ENCODE peak calls at places on chromosomes 5 and 9, in nine cellular contexts. One of them, this sample, is unnamed.

GRCh38 chr5:35849850-35850249 is 6.8 kb upstream of the IL7R start:
- DNase-seq in fibroblast of pulmonary artery: no peak
- DNase-seq in WERI-Rb-1: no peak
- DNase-seq in ascending aorta: no peak
- DNase-seq in Peyer's patch: no peak
- DNase-seq in foreskin fibroblast: no peak
- DNase-seq in lower lobe of right lung: no peak
- DNase-seq in activated CD8-positive, alpha-beta T cell treated with anti-CD3 and anti-CD28 coated beads for 36 hours: no peak
- DNase-seq in keratinocyte: no peak
- DNase-seq in this sample: no peak

GRCh38 chr9:116152390-116152789 is 1.2 kb upstream of the PAPPA start:
- DNase-seq in foreskin fibroblast: no peak
- DNase-seq in keratinocyte: no peak
- DNase-seq in fibroblast of pulmonary artery: no peak
- DNase-seq in activated CD8-positive, alpha-beta T cell treated with anti-CD3 and anti-CD28 coated beads for 36 hours: no peak
- DNase-seq in ascending aorta: no peak
- DNase-seq in Peyer's patch: no peak
- DNase-seq in WERI-Rb-1: no peak
- DNase-seq in lower lobe of right lung: no peak
- DNase-seq in this sample: peak; percentile 67

GRCh38 chr5:81694726-81695125 is 56.2 kb downstream of the SSBP2 start:
- DNase-seq in keratinocyte: no peak
- DNase-seq in ascending aorta: no peak
- DNase-seq in WERI-Rb-1: no peak
- DNase-seq in Peyer's patch: no peak
- DNase-seq in foreskin fibroblast: no peak
- DNase-seq in activated CD8-positive, alpha-beta T cell treated with anti-CD3 and anti-CD28 coated beads for 36 hours: no peak
- DNase-seq in fibroblast of pulmonary artery: no peak
- DNase-seq in lower lobe of right lung: no peak
- DNase-seq in this sample: no peak

GRCh38 chr5:91840412-91840811 is 457.3 kb upstream of the ARRDC3 start:
- DNase-seq in lower lobe of right lung: no peak
- DNase-seq in ascending aorta: no peak
- DNase-seq in WERI-Rb-1: no peak
- DNase-seq in foreskin fibroblast: no peak
- DNase-seq in Peyer's patch: no peak
- DNase-seq in activated CD8-positive, alpha-beta T cell treated with anti-CD3 and anti-CD28 coated beads for 36 hours: no peak
- DNase-seq in keratinocyte: no peak
- DNase-seq in fibroblast of pulmonary artery: no peak
- DNase-seq in this sample: no peak

GRCh38 chr5:143440448-143441102 is 37.1 kb upstream of the NR3C1 start:
- DNase-seq in WERI-Rb-1: no peak
- DNase-seq in keratinocyte: no peak
- DNase-seq in foreskin fibroblast: peak; percentile 32
- DNase-seq in ascending aorta: no peak
- DNase-seq in activated CD8-positive, alpha-beta T cell treated with anti-CD3 and anti-CD28 coated beads for 36 hours: no peak
- DNase-seq in Peyer's patch: no peak
- DNase-seq in fibroblast of pulmonary artery: no peak
- DNase-seq in lower lobe of right lung: no peak
- DNase-seq in this sample: no peak

GRCh38 chr9:126615251-126615790 is 1.6 kb downstream of the LMX1B start:
- DNase-seq in lower lobe of right lung: peak; percentile 60
- DNase-seq in keratinocyte: no peak
- DNase-seq in foreskin fibroblast: no peak
- DNase-seq in Peyer's patch: peak; percentile 50
- DNase-seq in activated CD8-positive, alpha-beta T cell treated with anti-CD3 and anti-CD28 coated beads for 36 hours: peak; percentile 54
- DNase-seq in ascending aorta: no peak
- DNase-seq in WERI-Rb-1: no peak
- DNase-seq in fibroblast of pulmonary artery: peak; percentile 18
- DNase-seq in this sample: no peak

GRCh38 chr5:147418613-147419012 is 91.3 kb downstream of the DPYSL3 start:
- DNase-seq in fibroblast of pulmonary artery: no peak
- DNase-seq in ascending aorta: no peak
- DNase-seq in foreskin fibroblast: no peak
- DNase-seq in Peyer's patch: no peak
- DNase-seq in WERI-Rb-1: no peak
- DNase-seq in lower lobe of right lung: no peak
- DNase-seq in activated CD8-positive, alpha-beta T cell treated with anti-CD3 and anti-CD28 coated beads for 36 hours: no peak
- DNase-seq in keratinocyte: no peak
- DNase-seq in this sample: no peak

GRCh38 chr5:125978015-125978414 is 445.2 kb upstream of the GRAMD2B start:
- DNase-seq in foreskin fibroblast: no peak
- DNase-seq in fibroblast of pulmonary artery: no peak
- DNase-seq in Peyer's patch: no peak
- DNase-seq in ascending aorta: no peak
- DNase-seq in lower lobe of right lung: no peak
- DNase-seq in keratinocyte: no peak
- DNase-seq in activated CD8-positive, alpha-beta T cell treated with anti-CD3 and anti-CD28 coated beads for 36 hours: no peak
- DNase-seq in WERI-Rb-1: no peak
- DNase-seq in this sample: no peak

GRCh38 chr5:159730285-159730684 is 186.0 kb upstream of the ADRA1B start:
- DNase-seq in ascending aorta: no peak
- DNase-seq in WERI-Rb-1: no peak
- DNase-seq in foreskin fibroblast: no peak
- DNase-seq in fibroblast of pulmonary artery: no peak
- DNase-seq in keratinocyte: no peak
- DNase-seq in activated CD8-positive, alpha-beta T cell treated with anti-CD3 and anti-CD28 coated beads for 36 hours: no peak
- DNase-seq in Peyer's patch: no peak
- DNase-seq in lower lobe of right lung: no peak
- DNase-seq in this sample: no peak

GRCh38 chr9:113895526-113895925 is 19.4 kb downstream of the ZNF618 start:
- DNase-seq in foreskin fibroblast: no peak
- DNase-seq in lower lobe of right lung: no peak
- DNase-seq in fibroblast of pulmonary artery: no peak
- DNase-seq in keratinocyte: no peak
- DNase-seq in ascending aorta: no peak
- DNase-seq in WERI-Rb-1: no peak
- DNase-seq in activated CD8-positive, alpha-beta T cell treated with anti-CD3 and anti-CD28 coated beads for 36 hours: no peak
- DNase-seq in Peyer's patch: no peak
- DNase-seq in this sample: peak; percentile 19

GRCh38 chr9:23771746-23772145 is 54.3 kb downstream of the ELAVL2 start:
- DNase-seq in foreskin fibroblast: no peak
- DNase-seq in Peyer's patch: no peak
- DNase-seq in WERI-Rb-1: no peak
- DNase-seq in keratinocyte: no peak
- DNase-seq in activated CD8-positive, alpha-beta T cell treated with anti-CD3 and anti-CD28 coated beads for 36 hours: no peak
- DNase-seq in ascending aorta: no peak
- DNase-seq in lower lobe of right lung: no peak
- DNase-seq in fibroblast of pulmonary artery: no peak
- DNase-seq in this sample: no peak

GRCh38 chr9:134170525-134171315 is 6.4 kb upstream of the RNU6ATAC start:
- DNase-seq in foreskin fibroblast: no peak
- DNase-seq in lower lobe of right lung: no peak
- DNase-seq in Peyer's patch: no peak
- DNase-seq in ascending aorta: no peak
- DNase-seq in fibroblast of pulmonary artery: no peak
- DNase-seq in WERI-Rb-1: no peak
- DNase-seq in keratinocyte: no peak
- DNase-seq in activated CD8-positive, alpha-beta T cell treated with anti-CD3 and anti-CD28 coated beads for 36 hours: no peak
- DNase-seq in this sample: no peak

GRCh38 chr9:134169724-134170401 is 5.5 kb upstream of the RNU6ATAC start:
- DNase-seq in lower lobe of right lung: no peak
- DNase-seq in keratinocyte: no peak
- DNase-seq in foreskin fibroblast: no peak
- DNase-seq in ascending aorta: no peak
- DNase-seq in WERI-Rb-1: no peak
- DNase-seq in activated CD8-positive, alpha-beta T cell treated with anti-CD3 and anti-CD28 coated beads for 36 hours: no peak
- DNase-seq in fibroblast of pulmonary artery: no peak
- DNase-seq in Peyer's patch: peak; percentile 81
- DNase-seq in this sample: no peak

GRCh38 chr9:134169166-134169565 is 4.8 kb upstream of the RNU6ATAC start:
- DNase-seq in keratinocyte: no peak
- DNase-seq in ascending aorta: no peak
- DNase-seq in Peyer's patch: no peak
- DNase-seq in foreskin fibroblast: no peak
- DNase-seq in WERI-Rb-1: no peak
- DNase-seq in fibroblast of pulmonary artery: no peak
- DNase-seq in activated CD8-positive, alpha-beta T cell treated with anti-CD3 and anti-CD28 coated beads for 36 hours: no peak
- DNase-seq in lower lobe of right lung: no peak
- DNase-seq in this sample: no peak

GRCh38 chr9:134167530-134167931 is 3.2 kb upstream of the RNU6ATAC start:
- DNase-seq in fibroblast of pulmonary artery: peak; percentile 29
- DNase-seq in foreskin fibroblast: peak; percentile 34
- DNase-seq in keratinocyte: no peak
- DNase-seq in Peyer's patch: no peak
- DNase-seq in activated CD8-positive, alpha-beta T cell treated with anti-CD3 and anti-CD28 coated beads for 36 hours: no peak
- DNase-seq in WERI-Rb-1: no peak
- DNase-seq in lower lobe of right lung: no peak
- DNase-seq in ascending aorta: no peak
- DNase-seq in this sample: peak; percentile 90

GRCh38 chr9:134168731-134169130 is 4.4 kb upstream of the RNU6ATAC start:
- DNase-seq in activated CD8-positive, alpha-beta T cell treated with anti-CD3 and anti-CD28 coated beads for 36 hours: peak; percentile 30
- DNase-seq in ascending aorta: no peak
- DNase-seq in lower lobe of right lung: no peak
- DNase-seq in fibroblast of pulmonary artery: peak; percentile 8
- DNase-seq in WERI-Rb-1: peak; percentile 33
- DNase-seq in foreskin fibroblast: no peak
- DNase-seq in keratinocyte: no peak
- DNase-seq in Peyer's patch: no peak
- DNase-seq in this sample: no peak
- TF ChIP-seq CTCF in activated CD8-positive, alpha-beta T cell treated with anti-CD3 and anti-CD28 coated beads for 36 hours: no peak
- TF ChIP-seq CTCF in ascending aorta: no peak
- TF ChIP-seq CTCF in lower lobe of right lung: no peak
- TF ChIP-seq CTCF in fibroblast of pulmonary artery: peak; percentile 8
- TF ChIP-seq CTCF in WERI-Rb-1: peak; percentile 46
- TF ChIP-seq CTCF in foreskin fibroblast: no peak
- TF ChIP-seq CTCF in keratinocyte: peak; percentile 2
- TF ChIP-seq CTCF in Peyer's patch: no peak
- TF ChIP-seq CTCF in this sample: peak; percentile 55

GRCh38 chr5:93675458-93676450 is 65.6 kb downstream of the POU5F2 start:
- DNase-seq in keratinocyte: no peak
- DNase-seq in fibroblast of pulmonary artery: no peak
- DNase-seq in lower lobe of right lung: no peak
- DNase-seq in Peyer's patch: no peak
- DNase-seq in foreskin fibroblast: no peak
- DNase-seq in ascending aorta: no peak
- DNase-seq in WERI-Rb-1: no peak
- DNase-seq in activated CD8-positive, alpha-beta T cell treated with anti-CD3 and anti-CD28 coated beads for 36 hours: no peak
- DNase-seq in this sample: no peak

GRCh38 chr5:93677344-93678021 is 63.9 kb downstream of the POU5F2 start:
- DNase-seq in WERI-Rb-1: peak; percentile 77
- DNase-seq in ascending aorta: no peak
- DNase-seq in activated CD8-positive, alpha-beta T cell treated with anti-CD3 and anti-CD28 coated beads for 36 hours: no peak
- DNase-seq in foreskin fibroblast: peak; percentile 93
- DNase-seq in lower lobe of right lung: peak; percentile 53
- DNase-seq in fibroblast of pulmonary artery: peak; percentile 90
- DNase-seq in Peyer's patch: no peak
- DNase-seq in keratinocyte: no peak
- DNase-seq in this sample: peak; percentile 91

GRCh38 chr5:93676707-93677106 is 64.7 kb downstream of the POU5F2 start:
- DNase-seq in keratinocyte: no peak
- DNase-seq in foreskin fibroblast: no peak
- DNase-seq in ascending aorta: no peak
- DNase-seq in Peyer's patch: no peak
- DNase-seq in fibroblast of pulmonary artery: peak; percentile 3
- DNase-seq in lower lobe of right lung: no peak
- DNase-seq in activated CD8-positive, alpha-beta T cell treated with anti-CD3 and anti-CD28 coated beads for 36 hours: no peak
- DNase-seq in WERI-Rb-1: no peak
- DNase-seq in this sample: no peak

GRCh38 chr5:93681432-93681831 is 60.0 kb downstream of the POU5F2 start:
- DNase-seq in foreskin fibroblast: no peak
- DNase-seq in ascending aorta: no peak
- DNase-seq in Peyer's patch: no peak
- DNase-seq in activated CD8-positive, alpha-beta T cell treated with anti-CD3 and anti-CD28 coated beads for 36 hours: no peak
- DNase-seq in lower lobe of right lung: no peak
- DNase-seq in fibroblast of pulmonary artery: peak; percentile 25
- DNase-seq in WERI-Rb-1: no peak
- DNase-seq in keratinocyte: no peak
- DNase-seq in this sample: no peak
- TF ChIP-seq CTCF in foreskin fibroblast: peak; percentile 8
- TF ChIP-seq CTCF in ascending aorta: no peak
- TF ChIP-seq CTCF in Peyer's patch: no peak
- TF ChIP-seq CTCF in activated CD8-positive, alpha-beta T cell treated with anti-CD3 and anti-CD28 coated beads for 36 hours: no peak
- TF ChIP-seq CTCF in lower lobe of right lung: no peak
- TF ChIP-seq CTCF in fibroblast of pulmonary artery: peak; percentile 38
- TF ChIP-seq CTCF in WERI-Rb-1: no peak
- TF ChIP-seq CTCF in keratinocyte: no peak
- TF ChIP-seq CTCF in this sample: peak; percentile 72

DNA sequence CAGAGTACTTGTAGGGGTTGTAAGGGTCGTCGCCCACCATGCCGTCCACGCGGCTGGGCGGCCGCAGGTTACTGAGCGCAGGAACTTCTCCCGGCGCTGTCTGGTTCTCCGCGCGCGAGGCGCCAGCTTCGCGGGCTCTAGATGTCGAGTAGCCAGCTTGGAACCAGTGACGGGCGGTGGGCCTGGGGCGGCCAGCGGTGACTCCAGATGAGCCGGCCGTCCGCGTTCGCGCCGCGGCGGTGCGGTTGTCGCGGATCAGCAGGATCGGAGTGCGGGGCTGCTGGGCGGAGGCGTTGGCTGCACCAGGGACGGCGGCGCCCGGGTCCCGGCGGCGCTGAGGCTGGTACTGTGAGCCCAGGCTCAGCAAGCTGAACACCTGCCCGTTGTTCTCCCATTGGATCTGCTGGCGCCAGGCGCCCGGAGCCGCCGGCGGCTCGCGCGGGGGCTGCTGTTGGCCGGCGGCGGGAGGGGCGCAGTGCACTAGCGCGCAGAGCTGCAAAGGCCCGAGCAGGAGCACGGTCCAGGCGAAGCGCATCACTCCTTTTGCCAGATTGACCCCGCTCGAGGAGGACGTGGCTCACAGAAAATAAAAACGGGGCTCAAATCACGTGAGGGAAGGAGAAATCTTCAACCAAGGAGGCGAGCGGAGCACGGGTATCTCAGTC is 476 bp downstream of the LOX start:
- DNase-seq in lower lobe of right lung: no peak
- DNase-seq in fibroblast of pulmonary artery: peak; percentile 45
- DNase-seq in keratinocyte: no peak
- DNase-seq in activated CD8-positive, alpha-beta T cell treated with anti-CD3 and anti-CD28 coated beads for 36 hours: no peak
- DNase-seq in Peyer's patch: no peak
- DNase-seq in foreskin fibroblast: no peak
- DNase-seq in ascending aorta: no peak
- DNase-seq in WERI-Rb-1: peak; percentile 31
- DNase-seq in this sample: no peak
- TF ChIP-seq CTCF in lower lobe of right lung: no peak
- TF ChIP-seq CTCF in fibroblast of pulmonary artery: no peak
- TF ChIP-seq CTCF in keratinocyte: no peak
- TF ChIP-seq CTCF in activated CD8-positive, alpha-beta T cell treated with anti-CD3 and anti-CD28 coated beads for 36 hours: no peak
- TF ChIP-seq CTCF in Peyer's patch: no peak
- TF ChIP-seq CTCF in foreskin fibroblast: no peak
- TF ChIP-seq CTCF in ascending aorta: no peak
- TF ChIP-seq CTCF in WERI-Rb-1: no peak
- TF ChIP-seq CTCF in this sample: no peak

DNA sequence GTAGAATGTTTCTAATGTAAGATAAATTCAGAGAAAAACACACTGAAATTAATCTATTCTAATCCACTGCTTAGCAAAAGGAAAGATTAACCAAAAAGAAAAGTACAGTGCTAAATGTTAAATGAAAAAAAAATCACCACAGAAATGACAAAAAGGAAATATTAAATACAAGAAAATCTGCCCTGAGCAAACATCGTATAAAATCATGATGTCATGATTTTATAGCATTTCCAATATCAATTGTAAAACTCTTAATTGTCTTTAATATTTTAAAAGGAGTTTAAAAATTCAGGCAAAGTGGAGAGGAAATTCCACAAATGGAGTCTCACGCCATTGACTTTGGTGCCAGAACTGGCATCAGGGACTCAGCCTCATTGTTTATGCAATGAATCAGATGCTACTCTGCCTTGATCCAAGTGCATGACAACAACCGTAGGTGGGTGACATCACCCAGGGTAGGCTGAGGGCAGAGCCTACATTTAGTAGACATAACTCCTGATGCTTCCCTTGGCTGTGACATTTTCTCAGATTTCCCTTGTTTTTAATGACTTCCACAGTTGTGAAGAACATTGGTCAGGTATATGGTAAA is 696.8 kb downstream of the SEMA5A start:
- DNase-seq in foreskin fibroblast: peak; percentile 91
- DNase-seq in keratinocyte: no peak
- DNase-seq in WERI-Rb-1: no peak
- DNase-seq in fibroblast of pulmonary artery: peak; percentile 81
- DNase-seq in activated CD8-positive, alpha-beta T cell treated with anti-CD3 and anti-CD28 coated beads for 36 hours: no peak
- DNase-seq in ascending aorta: no peak
- DNase-seq in Peyer's patch: no peak
- DNase-seq in lower lobe of right lung: no peak
- DNase-seq in this sample: peak; percentile 82
- TF ChIP-seq CTCF in foreskin fibroblast: no peak
- TF ChIP-seq CTCF in keratinocyte: no peak
- TF ChIP-seq CTCF in WERI-Rb-1: no peak
- TF ChIP-seq CTCF in fibroblast of pulmonary artery: no peak
- TF ChIP-seq CTCF in activated CD8-positive, alpha-beta T cell treated with anti-CD3 and anti-CD28 coated beads for 36 hours: no peak
- TF ChIP-seq CTCF in ascending aorta: no peak
- TF ChIP-seq CTCF in Peyer's patch: no peak
- TF ChIP-seq CTCF in lower lobe of right lung: no peak
- TF ChIP-seq CTCF in this sample: no peak